ENCODE peak calls at places on chromosomes 2 and 18, in six cellular contexts. One of them, this sample, is unnamed.

GRCh38 chr18:406677-407076 is 93.8 kb downstream of the COLEC12 start:
- DNase-seq in NCI-H2107: no peak
- DNase-seq in fibroblast of mammary gland: no peak
- DNase-seq in stimulated activated CD4-positive, alpha-beta T cell treated with anti-CD3 and anti-CD28 coated beads, Interleukin-4, amount 100 ng/mL, for 48 hours: no peak
- DNase-seq in adipocyte: no peak
- DNase-seq in retina: no peak
- DNase-seq in this sample: no peak

GRCh38 chr2:44420725-44421124 is 59.0 kb downstream of the CAMKMT start:
- DNase-seq in adipocyte: no peak
- DNase-seq in retina: no peak
- DNase-seq in NCI-H2107: no peak
- DNase-seq in stimulated activated CD4-positive, alpha-beta T cell treated with anti-CD3 and anti-CD28 coated beads, Interleukin-4, amount 100 ng/mL, for 48 hours: no peak
- DNase-seq in fibroblast of mammary gland: no peak
- DNase-seq in this sample: no peak

GRCh38 chr18:67142604-67143003 is 373.9 kb downstream of the DSEL start:
- DNase-seq in stimulated activated CD4-positive, alpha-beta T cell treated with anti-CD3 and anti-CD28 coated beads, Interleukin-4, amount 100 ng/mL, for 48 hours: no peak
- DNase-seq in retina: no peak
- DNase-seq in fibroblast of mammary gland: no peak
- DNase-seq in adipocyte: no peak
- DNase-seq in NCI-H2107: no peak
- DNase-seq in this sample: no peak

GRCh38 chr2:183927367-183928355 is 670.7 kb upstream of the ZNF804A start:
- DNase-seq in retina: no peak
- DNase-seq in fibroblast of mammary gland: peak
- DNase-seq in NCI-H2107: no peak
- DNase-seq in adipocyte: peak
- DNase-seq in stimulated activated CD4-positive, alpha-beta T cell treated with anti-CD3 and anti-CD28 coated beads, Interleukin-4, amount 100 ng/mL, for 48 hours: no peak
- DNase-seq in this sample: no peak

GRCh38 chr2:144704696-144705095 is 184.8 kb upstream of the ZEB2 start:
- DNase-seq in fibroblast of mammary gland: no peak
- DNase-seq in NCI-H2107: no peak
- DNase-seq in retina: no peak
- DNase-seq in adipocyte: no peak
- DNase-seq in stimulated activated CD4-positive, alpha-beta T cell treated with anti-CD3 and anti-CD28 coated beads, Interleukin-4, amount 100 ng/mL, for 48 hours: no peak
- DNase-seq in this sample: no peak

GRCh38 chr2:72146357-72147302 is 1.0 kb downstream of the CYP26B1 start:
- DNase-seq in adipocyte: no peak
- DNase-seq in NCI-H2107: no peak
- DNase-seq in stimulated activated CD4-positive, alpha-beta T cell treated with anti-CD3 and anti-CD28 coated beads, Interleukin-4, amount 100 ng/mL, for 48 hours: no peak
- DNase-seq in retina: peak
- DNase-seq in fibroblast of mammary gland: no peak
- DNase-seq in this sample: no peak

GRCh38 chr18:48887294-48887904 is 63.4 kb downstream of the SMAD7 start:
- DNase-seq in stimulated activated CD4-positive, alpha-beta T cell treated with anti-CD3 and anti-CD28 coated beads, Interleukin-4, amount 100 ng/mL, for 48 hours: no peak
- DNase-seq in adipocyte: no peak
- DNase-seq in NCI-H2107: no peak
- DNase-seq in retina: no peak
- DNase-seq in fibroblast of mammary gland: no peak
- DNase-seq in this sample: no peak

GRCh38 chr2:197159681-197160211 is 150.8 kb downstream of the ANKRD44 start:
- DNase-seq in retina: no peak
- DNase-seq in NCI-H2107: no peak
- DNase-seq in adipocyte: peak
- DNase-seq in fibroblast of mammary gland: peak
- DNase-seq in stimulated activated CD4-positive, alpha-beta T cell treated with anti-CD3 and anti-CD28 coated beads, Interleukin-4, amount 100 ng/mL, for 48 hours: no peak
- DNase-seq in this sample: no peak

GRCh38 chr18:48884306-48885235 is 66.2 kb downstream of the SMAD7 start:
- DNase-seq in retina: no peak
- DNase-seq in adipocyte: no peak
- DNase-seq in NCI-H2107: no peak
- DNase-seq in fibroblast of mammary gland: no peak
- DNase-seq in stimulated activated CD4-positive, alpha-beta T cell treated with anti-CD3 and anti-CD28 coated beads, Interleukin-4, amount 100 ng/mL, for 48 hours: no peak
- DNase-seq in this sample: no peak

GRCh38 chr2:236608308-236608564 is 38.6 kb downstream of the ACKR3 start:
- DNase-seq in adipocyte: peak
- DNase-seq in NCI-H2107: no peak
- DNase-seq in fibroblast of mammary gland: no peak
- DNase-seq in retina: no peak
- DNase-seq in stimulated activated CD4-positive, alpha-beta T cell treated with anti-CD3 and anti-CD28 coated beads, Interleukin-4, amount 100 ng/mL, for 48 hours: no peak
- DNase-seq in this sample: no peak

GRCh38 chr2:85318222-85319182 is 9.3 kb downstream of the TGOLN2 start:
- DNase-seq in fibroblast of mammary gland: peak
- DNase-seq in adipocyte: peak
- DNase-seq in stimulated activated CD4-positive, alpha-beta T cell treated with anti-CD3 and anti-CD28 coated beads, Interleukin-4, amount 100 ng/mL, for 48 hours: no peak
- DNase-seq in NCI-H2107: peak
- DNase-seq in retina: no peak
- DNase-seq in this sample: no peak

GRCh38 chr2:237998530-237998929 is 31.7 kb downstream of the UBE2F start:
- DNase-seq in adipocyte: peak
- DNase-seq in stimulated activated CD4-positive, alpha-beta T cell treated with anti-CD3 and anti-CD28 coated beads, Interleukin-4, amount 100 ng/mL, for 48 hours: no peak
- DNase-seq in NCI-H2107: no peak
- DNase-seq in fibroblast of mammary gland: peak
- DNase-seq in retina: no peak
- DNase-seq in this sample: no peak

GRCh38 chr2:191048073-191048472 is 34.1 kb upstream of the STAT1 start:
- DNase-seq in fibroblast of mammary gland: peak
- DNase-seq in adipocyte: peak
- DNase-seq in retina: no peak
- DNase-seq in NCI-H2107: no peak
- DNase-seq in stimulated activated CD4-positive, alpha-beta T cell treated with anti-CD3 and anti-CD28 coated beads, Interleukin-4, amount 100 ng/mL, for 48 hours: no peak
- DNase-seq in this sample: no peak

GRCh38 chr2:160510617-160511016 is 17.0 kb upstream of the RBMS1 start:
- DNase-seq in stimulated activated CD4-positive, alpha-beta T cell treated with anti-CD3 and anti-CD28 coated beads, Interleukin-4, amount 100 ng/mL, for 48 hours: no peak
- DNase-seq in retina: no peak
- DNase-seq in adipocyte: peak
- DNase-seq in fibroblast of mammary gland: peak
- DNase-seq in NCI-H2107: no peak
- DNase-seq in this sample: peak

GRCh38 chr2:130928385-130928784 is 91.7 kb downstream of the ARHGEF4 start:
- DNase-seq in fibroblast of mammary gland: no peak
- DNase-seq in NCI-H2107: no peak
- DNase-seq in retina: no peak
- DNase-seq in adipocyte: no peak
- DNase-seq in stimulated activated CD4-positive, alpha-beta T cell treated with anti-CD3 and anti-CD28 coated beads, Interleukin-4, amount 100 ng/mL, for 48 hours: no peak
- DNase-seq in this sample: no peak

This sample was measured in NCI-H187.